ENCODE peak calls at places on chromosomes 1 and 21, in six cellular contexts. H, Y, I, E, J and Z are unnamed samples. For H3K36me3, the result is how much of the 10 kb centered on the place peaks cover.

GRCh38 chr1:63327417-63328139 is 5.2 kb downstream of the FOXD3 start:
- DNase-seq in H (peak), Y (peak), I (peak), E (peak), J (peak), Z (no peak)

GRCh38 chr1:109598655-109599054 is 20.8 kb downstream of the GNAT2 start:
- DNase-seq in H (no peak), Y (no peak), I (no peak), E (no peak), J (peak), Z (no peak)

GRCh38 chr1:182671779-182672486 is 12.5 kb downstream of the RGS8 start:
- DNase-seq in H (no peak), Y (no peak), I (no peak), E (no peak), J (peak), Z (peak)

GRCh38 chr1:143698016-143698415 is 273.8 kb downstream of the FAM72C start:
- DNase-seq in H (peak), Y (no peak), I (peak), E (no peak), J (peak), Z (peak)

GRCh38 chr1:224502459-224503160 is 68.0 kb upstream of the WDR26 start:
- DNase-seq in H (no peak), Y (no peak), I (no peak), E (no peak), J (peak), Z (no peak)

GRCh38 chr1:1371741-1372711 is 3.0 kb downstream of the AURKAIP1 start:
- DNase-seq in H (peak), Y (no peak), I (no peak), E (peak), J (peak), Z (peak)

GRCh38 chr1:196148367-196148970 is 459.8 kb downstream of the KCNT2 start:
- DNase-seq in H (peak), Y (peak), I (no peak), E (no peak), J (no peak), Z (peak)

GRCh38 chr1:197801684-197802083 is 26.4 kb upstream of the DENND1B start:
- DNase-seq in H (no peak), Y (no peak), I (no peak), E (no peak), J (peak), Z (no peak)

GRCh38 chr1:68174173-68175113 is 57.9 kb downstream of the WLS start:
- DNase-seq in H (no peak), Y (peak), I (no peak), E (peak), J (no peak), Z (no peak)

GRCh38 chr1:81435175-81435574 is 365.6 kb upstream of the ADGRL2 start:
- DNase-seq in H (no peak), Y (no peak), I (no peak), E (no peak), J (no peak), Z (no peak)

GRCh38 chr1:155179107-155180031 is 5.7 kb downstream of the TRIM46 start:
- DNase-seq in H (no peak), Y (no peak), I (no peak), E (no peak), J (peak), Z (no peak)

GRCh38 chr1:8463144-8463927 is 145.4 kb downstream of the SLC45A1 start:
- DNase-seq in H (no peak), Y (peak), I (no peak), E (peak), J (peak), Z (no peak)

GRCh38 chr1:31483012-31483946 is 70.3 kb downstream of the SERINC2 start:
- DNase-seq in H (no peak), Y (peak), I (no peak), E (peak), J (no peak), Z (no peak)

GRCh38 chr1:218686258-218686657 is 341.1 kb downstream of the TGFB2 start:
- DNase-seq in H (no peak), Y (peak), I (no peak), E (no peak), J (no peak), Z (no peak)

GRCh38 chr1:169874229-169874628 is 19.5 kb downstream of the SCYL3 start:
- DNase-seq in H (no peak), Y (peak), I (no peak), E (no peak), J (no peak), Z (no peak)

GRCh38 chr1:214670098-214670497 is 67.1 kb downstream of the CENPF start:
- DNase-seq in H (no peak), Y (peak), I (no peak), E (peak), J (no peak), Z (no peak)

GRCh38 chr1:89841507-89841906 is 20.7 kb downstream of the LRRC8D start:
- DNase-seq in H (no peak), Y (no peak), I (no peak), E (no peak), J (no peak), Z (no peak)

GRCh38 chr1:13965770-13966398 is 265.9 kb downstream of the PRDM2 start:
- DNase-seq in H (peak), Y (peak), I (peak), E (peak), J (peak), Z (no peak)

GRCh38 chr1:39080884-39081265 is 54.7 kb downstream of the NDUFS5 start:
- DNase-seq in H (no peak), Y (no peak), I (peak), E (no peak), J (peak), Z (no peak)

GRCh38 chr1:41742219-41742618 is 176.5 kb downstream of the HIVEP3 start:
- DNase-seq in H (no peak), Y (peak), I (no peak), E (no peak), J (no peak), Z (no peak)

GRCh38 chr1:223761416-223761815 is 49.1 kb downstream of the CAPN2 start:
- DNase-seq in H (peak), Y (no peak), I (no peak), E (no peak), J (no peak), Z (no peak)

GRCh38 chr1:212819704-212820103 is 27.7 kb downstream of the SPATA45 start:
- DNase-seq in H (no peak), Y (no peak), I (no peak), E (no peak), J (no peak), Z (peak)

GRCh38 chr1:205144046-205144720 is 22.4 kb upstream of the RBBP5 start:
- DNase-seq in H (no peak), Y (no peak), I (no peak), E (no peak), J (no peak), Z (no peak)

GRCh38 chr21:17523007-17523451 is 10.2 kb downstream of the CXADR start:
- DNase-seq in H (no peak), Y (no peak), I (no peak), E (no peak), J (no peak), Z (no peak)

GRCh38 chr1:179805291-179806195 is 62.5 kb downstream of the FAM163A start:
- DNase-seq in H (no peak), Y (no peak), I (no peak), E (no peak), J (no peak), Z (no peak)

GRCh38 chr1:117045644-117046043 is 14.5 kb upstream of the TTF2 start:
- DNase-seq in H (no peak), Y (no peak), I (no peak), E (no peak), J (no peak), Z (no peak)

GRCh38 chr1:110765640-110766335 is 91.0 kb upstream of the KCNA3 start:
- DNase-seq in H (peak), Y (peak), I (no peak), E (peak), J (peak), Z (no peak)

GRCh38 chr21:38266732-38267131 is 9.9 kb downstream of the KCNJ15 start:
- DNase-seq in H (no peak), Y (peak), I (no peak), E (no peak), J (no peak), Z (no peak)

GRCh38 chr1:235011064-235011598 is 117.5 kb downstream of the TOMM20 start:
- DNase-seq in H (no peak), Y (no peak), I (no peak), E (no peak), J (peak), Z (peak)
- H3K4me3 ChIP-seq in H (peak), Y (peak), I (no peak), E (no peak), J (no peak), Z (no peak)

GRCh38 chr1:48216941-48217340 is 5.6 kb upstream of the SLC5A9 start:
- DNase-seq in H (no peak), Y (no peak), I (no peak), E (no peak), J (peak), Z (no peak)
- TF ChIP-seq CTCF in H (no peak), Y (no peak), I (peak), E (no peak), J (peak), Z (peak)

DNA sequence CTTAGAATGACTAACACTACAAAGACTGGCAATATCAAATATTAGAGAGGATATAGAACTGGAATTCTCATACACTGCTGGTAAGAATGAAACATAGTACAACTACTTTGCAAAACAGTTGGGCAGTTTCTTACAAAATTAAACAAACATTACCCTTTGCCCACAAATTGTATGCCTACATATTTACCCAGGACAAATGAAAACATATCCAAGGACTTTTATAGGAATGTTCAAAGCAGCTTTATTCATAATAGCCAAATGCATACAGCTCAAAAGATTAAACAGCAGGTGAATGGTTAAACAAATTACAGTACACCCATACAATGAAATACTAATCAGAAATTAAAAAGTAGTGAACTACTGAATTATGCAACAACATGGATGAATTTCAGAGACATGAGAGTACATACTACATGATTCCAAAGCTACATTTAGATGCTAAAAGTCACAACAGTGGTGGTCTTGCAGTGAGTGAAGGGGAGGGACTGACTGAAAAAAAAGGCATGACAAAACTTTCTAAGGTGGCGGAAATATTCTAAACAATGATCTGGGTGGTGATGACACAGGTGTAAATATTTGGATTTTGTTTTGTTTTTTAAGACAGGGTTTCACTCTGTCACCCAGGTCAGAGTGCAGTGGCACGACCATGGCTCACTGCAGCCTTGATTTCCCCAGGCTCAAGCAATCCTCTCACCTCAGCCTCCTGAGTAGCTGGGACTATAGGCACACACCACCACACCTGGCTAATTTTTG is 40.4 kb downstream of the LYST start:
- DNase-seq in H (no peak), Y (no peak), I (no peak), E (no peak), J (no peak), Z (no peak)
- H3K36me3 ChIP-seq in H (under half), Y (under half), I (under half), E (under half), J (under half), Z (under half)

DNA sequence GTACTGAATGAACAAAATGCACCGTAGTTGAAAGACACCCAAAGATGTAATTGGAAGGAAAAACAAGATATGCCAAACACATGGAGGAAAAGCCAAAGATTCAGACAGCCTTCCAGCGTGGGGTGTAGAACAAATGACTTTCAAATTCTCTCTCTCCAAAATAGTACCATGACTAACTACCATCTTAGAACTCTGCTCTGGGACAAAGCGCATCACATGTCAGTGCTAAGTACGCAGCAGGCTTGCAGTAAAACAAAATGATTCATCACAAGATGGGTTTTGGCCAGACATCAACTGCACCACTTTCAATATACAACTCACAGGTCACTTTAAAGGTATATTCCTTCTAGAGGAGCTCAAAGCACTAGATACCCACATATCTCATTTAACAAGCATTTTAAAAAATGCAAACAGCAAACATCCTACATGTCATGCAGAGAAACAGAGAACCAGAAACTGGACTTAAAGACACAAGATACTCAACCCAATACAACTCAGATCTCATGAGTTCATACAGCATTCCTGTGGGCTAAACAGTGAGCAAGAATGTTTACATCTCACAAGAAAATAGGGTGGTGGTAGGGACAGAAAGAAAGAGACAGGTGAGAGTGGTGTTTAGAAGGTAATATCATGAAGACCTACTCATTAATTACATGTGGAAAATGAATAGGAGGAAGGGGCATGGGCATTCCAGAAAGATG is 75.7 kb downstream of the BCAR3 start:
- DNase-seq in H (no peak), Y (peak), I (no peak), E (peak), J (peak), Z (no peak)
- H3K4me3 ChIP-seq in H (no peak), Y (no peak), I (no peak), E (no peak), J (no peak), Z (no peak)

GRCh38 chr1:178093958-178094751 is at the start of gene RASAL2:
- DNase-seq in H (peak), Y (peak), I (peak), E (peak), J (peak), Z (peak)
- TF ChIP-seq CTCF in H (peak), Y (no peak), I (peak), E (peak), J (peak), Z (no peak)

GRCh38 chr1:5727871-5728643 is 264.2 kb downstream of the NPHP4 start:
- DNase-seq in H (no peak), Y (no peak), I (no peak), E (no peak), J (no peak), Z (no peak)

GRCh38 chr1:5724847-5725246 is 267.4 kb downstream of the NPHP4 start:
- DNase-seq in H (no peak), Y (no peak), I (no peak), E (no peak), J (no peak), Z (no peak)

GRCh38 chr1:5727191-5727590 is 265.0 kb downstream of the NPHP4 start:
- DNase-seq in H (no peak), Y (no peak), I (no peak), E (no peak), J (no peak), Z (no peak)

GRCh38 chr1:5725406-5725805 is 266.8 kb downstream of the NPHP4 start:
- DNase-seq in H (no peak), Y (no peak), I (no peak), E (no peak), J (no peak), Z (no peak)

DNA sequence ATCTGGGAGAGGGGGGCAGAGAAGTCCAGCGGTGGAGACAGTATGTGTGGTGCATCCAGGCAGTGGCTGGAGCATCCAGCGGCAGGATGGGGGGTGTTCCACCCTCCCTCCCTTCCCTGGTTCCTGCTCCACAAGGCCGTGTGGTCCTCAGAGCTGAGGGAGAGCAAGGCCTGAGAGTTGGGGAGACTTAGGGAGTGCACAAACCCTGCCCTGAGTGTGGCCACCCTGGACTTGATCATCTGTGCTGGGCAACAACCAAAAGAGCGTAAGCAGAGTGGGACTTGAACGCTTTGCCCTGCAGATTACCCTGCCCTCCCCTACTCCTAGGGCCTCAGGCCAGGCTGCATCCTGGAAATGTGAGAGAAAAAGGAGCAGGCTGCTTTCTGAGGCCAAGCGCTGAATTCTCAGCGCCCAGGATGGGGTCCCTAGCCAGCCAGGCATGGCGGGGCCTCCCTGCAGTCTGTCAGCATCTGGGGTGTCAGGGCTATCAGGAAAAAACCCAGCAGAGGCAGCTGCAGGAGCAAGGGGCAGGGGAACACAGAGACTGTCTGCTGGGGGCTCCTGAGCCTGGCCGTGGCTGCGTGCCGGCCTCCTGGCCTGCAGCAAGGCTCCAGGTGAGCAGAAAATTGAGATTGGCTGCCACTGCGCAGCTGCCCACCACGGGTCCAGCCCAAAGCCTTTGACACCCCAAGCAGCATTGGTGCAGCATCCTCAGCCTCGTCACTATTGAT is 266.2 kb downstream of the NPHP4 start:
- DNase-seq in H (no peak), Y (no peak), I (no peak), E (no peak), J (no peak), Z (no peak)
- H3K36me3 ChIP-seq in H (under half), Y (under half), I (under half), E (under half), J (under half), Z (under half)

GRCh38 chr1:167723707-167724323 is 2.0 kb downstream of the MPZL1 start:
- DNase-seq in H (no peak), Y (no peak), I (no peak), E (no peak), J (no peak), Z (no peak)
- H3K4me3 ChIP-seq in H (no peak), Y (peak), I (no peak), E (no peak), J (peak), Z (no peak)

DNA sequence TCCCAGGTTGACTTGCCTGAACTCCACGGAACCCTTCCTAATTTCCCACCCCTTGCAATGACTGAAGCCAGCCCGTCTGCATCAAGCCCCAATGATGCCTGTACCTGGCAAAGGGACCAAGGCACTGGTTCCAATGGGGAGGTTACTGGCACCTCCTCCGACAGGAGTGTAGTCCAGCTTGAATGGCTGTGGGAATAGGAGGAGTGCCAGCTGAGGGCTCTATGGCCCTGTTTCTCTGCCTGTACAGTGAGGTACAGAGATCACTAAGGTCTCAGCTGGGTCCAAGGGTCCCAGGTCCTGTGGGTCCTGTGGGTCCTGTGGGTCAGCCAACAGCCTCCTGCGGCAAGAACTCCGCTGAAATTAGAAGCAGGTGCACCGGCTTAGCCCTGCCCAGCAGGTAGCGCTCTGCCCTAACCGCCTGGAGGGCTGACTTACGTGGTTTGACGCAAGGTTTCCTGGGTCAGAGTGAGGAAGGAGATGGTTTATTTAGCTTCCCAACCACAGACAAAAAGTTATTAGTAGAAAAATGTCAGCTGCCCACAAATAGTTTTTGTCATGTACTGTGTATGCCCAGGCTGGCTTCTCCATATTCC is 9.9 kb upstream of the SPRR4 start:
- DNase-seq in H (no peak), Y (no peak), I (no peak), E (no peak), J (peak), Z (no peak)
- TF ChIP-seq CTCF in H (peak), Y (no peak), I (peak), E (no peak), J (peak), Z (peak)

GRCh38 chr1:159994896-159995295 is 36.9 kb downstream of the PIGM start:
- DNase-seq in H (no peak), Y (peak), I (no peak), E (no peak), J (no peak), Z (no peak)
- H3K36me3 ChIP-seq in H (under half), Y (under half), I (under half), E (under half), J (under half), Z (under half)